ENCODE peak calls at places on chromosome X, in eight cellular contexts. Z, O, H, X, T, S, P and L are unnamed samples.

GRCh38 chrX:148363836-148364235 is 136.6 kb upstream of the AFF2 start:
- DNase-seq in Z (no peak), O (no peak), H (no peak), X (no peak), T (no peak), S (no peak), P (no peak), L (no peak)

GRCh38 chrX:11664211-11664888 is 1.4 kb downstream of the ARHGAP6 start:
- DNase-seq in Z (no peak), O (no peak), H (no peak), X (peak), T (no peak), S (no peak), P (no peak), L (peak)

GRCh38 chrX:23331701-23332100 is 2.9 kb upstream of the PTCHD1 start:
- DNase-seq in Z (no peak), O (no peak), H (no peak), X (no peak), T (no peak), S (no peak), P (peak), L (peak)

GRCh38 chrX:38256019-38256418 is 35.3 kb upstream of the SRPX start:
- DNase-seq in Z (no peak), O (no peak), H (no peak), X (no peak), T (no peak), S (no peak), P (no peak), L (no peak)

GRCh38 chrX:79147477-79147876 is 3.0 kb downstream of the GPR174 start:
- DNase-seq in Z (no peak), O (no peak), H (no peak), X (no peak), T (no peak), S (no peak), P (no peak), L (no peak)

GRCh38 chrX:30309139-30309571 is at the start of gene NR0B1:
- DNase-seq in Z (no peak), O (no peak), H (no peak), X (peak), T (no peak), S (no peak), P (no peak), L (peak)

GRCh38 chrX:136725446-136726104 is 55.2 kb downstream of the ARHGEF6 start:
- DNase-seq in Z (no peak), O (peak), H (peak), X (no peak), T (no peak), S (no peak), P (no peak), L (no peak)

GRCh38 chrX:3442685-3443084 is 96.2 kb upstream of the MXRA5 start:
- DNase-seq in Z (no peak), O (no peak), H (no peak), X (no peak), T (no peak), S (no peak), P (no peak), L (no peak)

GRCh38 chrX:139178980-139179379 is 351.6 kb upstream of the F9 start:
- DNase-seq in Z (no peak), O (no peak), H (no peak), X (no peak), T (no peak), S (no peak), P (no peak), L (no peak)

GRCh38 chrX:40097492-40098263 is at the start of gene BCOR:
- DNase-seq in Z (peak), O (no peak), H (peak), X (peak), T (peak), S (no peak), P (peak), L (peak)

GRCh38 chrX:22165732-22166457 is 106.8 kb upstream of the CBLL2 start:
- DNase-seq in Z (no peak), O (peak), H (peak), X (no peak), T (no peak), S (no peak), P (peak), L (no peak)

GRCh38 chrX:71439420-71439819 is 73.3 kb downstream of the TAF1 start:
- DNase-seq in Z (no peak), O (no peak), H (no peak), X (no peak), T (no peak), S (no peak), P (no peak), L (no peak)

GRCh38 chrX:110032534-110033161 is 29.7 kb downstream of the TMEM164 start:
- DNase-seq in Z (no peak), O (no peak), H (no peak), X (no peak), T (no peak), S (no peak), P (peak), L (peak)

GRCh38 chrX:135480076-135480475 is 40.4 kb upstream of the INTS6L start:
- DNase-seq in Z (no peak), O (no peak), H (no peak), X (no peak), T (no peak), S (no peak), P (no peak), L (no peak)

GRCh38 chrX:68822641-68823410 is 6.0 kb upstream of the EFNB1 start:
- DNase-seq in Z (no peak), O (no peak), H (peak), X (peak), T (no peak), S (no peak), P (peak), L (peak)

GRCh38 chrX:101429934-101430333 is 21.9 kb downstream of the HNRNPH2 start:
- DNase-seq in Z (no peak), O (no peak), H (peak), X (no peak), T (no peak), S (no peak), P (no peak), L (peak)

GRCh38 chrX:100447563-100448397 is 37.7 kb upstream of the PCDH19 start:
- DNase-seq in Z (no peak), O (peak), H (peak), X (peak), T (peak), S (peak), P (peak), L (peak)

GRCh38 chrX:69128573-69128972 is 36.7 kb downstream of the PJA1 start:
- DNase-seq in Z (no peak), O (no peak), H (no peak), X (peak), T (no peak), S (no peak), P (no peak), L (peak)

GRCh38 chrX:136823175-136823574 is 42.4 kb upstream of the ARHGEF6 start:
- DNase-seq in Z (no peak), O (peak), H (peak), X (no peak), T (no peak), S (no peak), P (no peak), L (no peak)

GRCh38 chrX:13360146-13360545 is 40.3 kb upstream of the ATXN3L start:
- DNase-seq in Z (no peak), O (no peak), H (no peak), X (no peak), T (no peak), S (no peak), P (peak), L (peak)

GRCh38 chrX:126723881-126724280 is 95.6 kb upstream of the PRR32 start:
- DNase-seq in Z (no peak), O (no peak), H (no peak), X (no peak), T (no peak), S (no peak), P (no peak), L (no peak)

GRCh38 chrX:100376581-100376980 is 33.5 kb downstream of the PCDH19 start:
- DNase-seq in Z (no peak), O (peak), H (no peak), X (no peak), T (no peak), S (no peak), P (no peak), L (no peak)

GRCh38 chrX:71627588-71628404 is 9.5 kb upstream of the CXCR3 start:
- DNase-seq in Z (no peak), O (no peak), H (no peak), X (no peak), T (no peak), S (no peak), P (no peak), L (no peak)

GRCh38 chrX:149948001-149948400 is 9.7 kb upstream of the EOLA2 start:
- DNase-seq in Z (no peak), O (no peak), H (no peak), X (no peak), T (no peak), S (no peak), P (no peak), L (no peak)

GRCh38 chrX:10884246-10884645 is 226.9 kb upstream of the HCCS start:
- DNase-seq in Z (no peak), O (peak), H (no peak), X (no peak), T (no peak), S (no peak), P (no peak), L (no peak)

GRCh38 chrX:2690856-2691542 is at the start of gene CD99:
- DNase-seq in Z (peak), O (peak), H (peak), X (peak), T (peak), S (peak), P (no peak), L (no peak)

GRCh38 chrX:72268601-72269365 is 8.3 kb downstream of the RPS4X start:
- DNase-seq in Z (no peak), O (no peak), H (peak), X (no peak), T (no peak), S (no peak), P (no peak), L (no peak)

GRCh38 chrX:132858018-132858417 is 100.4 kb downstream of the HS6ST2 start:
- DNase-seq in Z (no peak), O (no peak), H (no peak), X (no peak), T (no peak), S (no peak), P (no peak), L (peak)

GRCh38 chrX:22396408-22396807 is 123.7 kb downstream of the CBLL2 start:
- DNase-seq in Z (no peak), O (no peak), H (peak), X (no peak), T (no peak), S (no peak), P (no peak), L (no peak)

GRCh38 chrX:145817666-145818521 is at the start of gene SLITRK2:
- DNase-seq in Z (no peak), O (no peak), H (no peak), X (peak), T (peak), S (no peak), P (no peak), L (no peak)

GRCh38 chrX:133448512-133449076 is 33.3 kb upstream of the GPC4 start:
- DNase-seq in Z (no peak), O (no peak), H (no peak), X (no peak), T (no peak), S (no peak), P (no peak), L (no peak)

GRCh38 chrX:24283122-24283789 is 30.6 kb downstream of the SUPT20HL2 start:
- DNase-seq in Z (no peak), O (peak), H (no peak), X (no peak), T (no peak), S (no peak), P (no peak), L (no peak)

GRCh38 chrX:67780694-67781109 is 236.9 kb downstream of the AR start:
- DNase-seq in Z (no peak), O (peak), H (peak), X (no peak), T (no peak), S (peak), P (no peak), L (no peak)

GRCh38 chrX:40908857-40909475 is 173.6 kb upstream of the MED14 start:
- DNase-seq in Z (no peak), O (no peak), H (peak), X (no peak), T (no peak), S (no peak), P (no peak), L (no peak)

GRCh38 chrX:150270622-150271021 is 92.5 kb upstream of the MAMLD1 start:
- DNase-seq in Z (no peak), O (no peak), H (no peak), X (no peak), T (no peak), S (no peak), P (no peak), L (peak)